ENCODE peak calls at places on chromosome 21, in five cellular contexts. Y, Q, X, T and A are unnamed samples. For H3K4me1, the result is how much of the 10 kb centered on the place peaks cover.

GRCh38 chr21:46551636-46552241 is 53.1 kb downstream of the S100B start:
- DNase-seq in Y (no peak), Q (peak), X (peak), T (no peak), A (no peak)

GRCh38 chr21:42572906-42573495 is 59.3 kb downstream of the SLC37A1 start:
- DNase-seq in Y (no peak), Q (peak), X (no peak), T (no peak), A (no peak)

GRCh38 chr21:25421327-25422028 is 185.8 kb downstream of the MRPL39 start:
- DNase-seq in Y (no peak), Q (no peak), X (no peak), T (peak), A (no peak)

GRCh38 chr21:26801524-26801923 is 43.7 kb downstream of the ADAMTS1 start:
- DNase-seq in Y (no peak), Q (no peak), X (no peak), T (no peak), A (no peak)

GRCh38 chr21:43766734-43767497 is 9.2 kb downstream of the CSTB start:
- DNase-seq in Y (no peak), Q (no peak), X (no peak), T (no peak), A (peak)

GRCh38 chr21:43287111-43287973 is 118.5 kb downstream of the CRYAA start:
- DNase-seq in Y (no peak), Q (no peak), X (no peak), T (no peak), A (no peak)

GRCh38 chr21:14120091-14120734 is 90.5 kb downstream of the LIPI start:
- DNase-seq in Y (peak), Q (no peak), X (no peak), T (peak), A (peak)

GRCh38 chr21:27545754-27546349 is 579.0 kb upstream of the ADAMTS5 start:
- DNase-seq in Y (no peak), Q (no peak), X (no peak), T (no peak), A (no peak)

GRCh38 chr21:40269239-40269638 is 402.0 kb downstream of the PCP4 start:
- DNase-seq in Y (no peak), Q (no peak), X (no peak), T (no peak), A (no peak)

GRCh38 chr21:42061195-42061865 is 9.8 kb upstream of the UMODL1 start:
- DNase-seq in Y (peak), Q (peak), X (no peak), T (no peak), A (no peak)

GRCh38 chr21:38591138-38591537 is 92.9 kb upstream of the ERG start:
- DNase-seq in Y (no peak), Q (no peak), X (no peak), T (no peak), A (no peak)

GRCh38 chr21:43754948-43755781 is 20.9 kb downstream of the CSTB start:
- DNase-seq in Y (peak), Q (no peak), X (no peak), T (no peak), A (no peak)

GRCh38 chr21:41316641-41317392 is at the start of gene FAM3B:
- DNase-seq in Y (no peak), Q (no peak), X (no peak), T (peak), A (peak)

GRCh38 chr21:27515676-27516075 is 548.8 kb upstream of the ADAMTS5 start:
- DNase-seq in Y (no peak), Q (no peak), X (no peak), T (no peak), A (no peak)

GRCh38 chr21:27532081-27532480 is 565.2 kb upstream of the ADAMTS5 start:
- DNase-seq in Y (no peak), Q (no peak), X (no peak), T (no peak), A (peak)

GRCh38 chr21:30518876-30519275 is 16.9 kb upstream of the KRTAP19-5 start:
- DNase-seq in Y (no peak), Q (no peak), X (no peak), T (no peak), A (no peak)

GRCh38 chr21:38756746-38757145 is 49.0 kb upstream of the ETS2 start:
- DNase-seq in Y (no peak), Q (no peak), X (no peak), T (no peak), A (no peak)

GRCh38 chr21:39033878-39034589 is 149.2 kb downstream of the PSMG1 start:
- DNase-seq in Y (no peak), Q (peak), X (peak), T (no peak), A (peak)

GRCh38 chr21:42439284-42440186 is 35.8 kb downstream of the UBASH3A start:
- DNase-seq in Y (no peak), Q (no peak), X (no peak), T (no peak), A (no peak)

GRCh38 chr21:46108827-46109226 is 10.9 kb downstream of the COL6A2 start:
- DNase-seq in Y (no peak), Q (peak), X (peak), T (no peak), A (no peak)

GRCh38 chr21:22764222-22764621 is 1766.0 kb downstream of the NCAM2 start:
- DNase-seq in Y (no peak), Q (no peak), X (no peak), T (no peak), A (no peak)

GRCh38 chr21:25464275-25464674 is 143.0 kb downstream of the MRPL39 start:
- DNase-seq in Y (no peak), Q (no peak), X (no peak), T (no peak), A (no peak)

GRCh38 chr21:42980959-42981523 is 6.7 kb downstream of the PKNOX1 start:
- DNase-seq in Y (no peak), Q (no peak), X (no peak), T (no peak), A (no peak)

GRCh38 chr21:32132911-32133310 is 145.9 kb downstream of the MIS18A start:
- DNase-seq in Y (no peak), Q (no peak), X (no peak), T (no peak), A (no peak)
- H3K4me1 ChIP-seq in Y (under half), Q (under half), X (under half), T (under half), A (under half)

GRCh38 chr21:34091032-34091431 is 17.7 kb downstream of the MRPS6 start:
- DNase-seq in Y (no peak), Q (no peak), X (no peak), T (no peak), A (no peak)

GRCh38 chr21:34086887-34087306 is 13.5 kb downstream of the MRPS6 start:
- DNase-seq in Y (no peak), Q (no peak), X (no peak), T (no peak), A (no peak)

GRCh38 chr21:34085129-34085528 is 11.8 kb downstream of the MRPS6 start:
- DNase-seq in Y (no peak), Q (no peak), X (no peak), T (peak), A (no peak)

GRCh38 chr21:34091607-34092006 is 18.2 kb downstream of the MRPS6 start:
- DNase-seq in Y (no peak), Q (no peak), X (no peak), T (peak), A (no peak)

DNA sequence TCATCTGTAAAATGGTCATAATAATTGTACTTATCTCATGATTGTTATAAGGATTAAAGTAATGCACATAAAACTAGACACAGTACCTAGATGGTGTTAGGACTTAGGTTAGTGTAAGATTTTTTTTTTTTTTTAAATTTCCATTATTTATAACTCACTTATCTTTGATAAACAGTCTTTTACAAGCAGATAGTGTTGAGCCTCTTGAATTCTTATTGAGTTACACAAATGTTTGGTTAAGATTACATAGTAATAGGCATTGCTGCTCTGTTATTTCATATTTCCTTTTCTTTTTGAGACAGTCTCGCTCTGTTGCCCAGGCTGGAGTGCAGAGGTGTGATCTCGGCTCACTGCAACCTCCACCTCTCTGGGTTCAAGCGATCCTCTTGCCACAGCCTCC is 15.4 kb downstream of the MRPS6 start:
- DNase-seq in Y (no peak), Q (no peak), X (no peak), T (no peak), A (no peak)
- H3K4me1 ChIP-seq in Y (under half), Q (under half), X (under half), T (half or more), A (under half)

DNA sequence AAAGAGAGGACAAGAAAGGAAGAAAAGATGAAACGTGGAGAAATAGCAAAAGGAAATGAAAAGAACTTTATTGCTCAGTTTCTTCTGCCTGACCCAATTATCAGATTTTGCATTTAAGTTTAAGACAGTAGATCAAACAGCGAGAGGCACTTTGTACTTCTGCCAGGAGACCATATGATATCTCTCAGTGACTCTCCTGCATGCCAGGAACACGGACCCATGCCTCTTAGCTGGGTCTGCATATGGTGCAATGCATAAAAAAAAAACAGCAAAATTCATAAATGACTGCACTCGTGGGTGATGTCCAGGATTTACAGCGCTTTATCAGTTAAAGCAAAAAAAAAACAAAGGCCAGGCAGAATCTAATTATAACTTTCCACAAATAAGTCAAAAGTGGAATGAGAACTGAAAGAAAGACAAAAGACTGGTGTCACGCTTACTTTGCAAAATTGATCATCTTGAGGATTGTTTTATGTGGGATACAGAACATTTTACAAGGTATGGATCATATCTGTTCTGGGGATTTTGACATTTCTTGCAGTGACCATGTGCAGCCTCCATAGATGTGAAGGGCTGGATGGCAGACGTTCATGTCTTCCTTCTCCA is 79.6 kb downstream of the RUNX1 start:
- DNase-seq in Y (no peak), Q (no peak), X (no peak), T (no peak), A (no peak)
- H3K4me1 ChIP-seq in Y (under half), Q (under half), X (under half), T (under half), A (under half)

DNA sequence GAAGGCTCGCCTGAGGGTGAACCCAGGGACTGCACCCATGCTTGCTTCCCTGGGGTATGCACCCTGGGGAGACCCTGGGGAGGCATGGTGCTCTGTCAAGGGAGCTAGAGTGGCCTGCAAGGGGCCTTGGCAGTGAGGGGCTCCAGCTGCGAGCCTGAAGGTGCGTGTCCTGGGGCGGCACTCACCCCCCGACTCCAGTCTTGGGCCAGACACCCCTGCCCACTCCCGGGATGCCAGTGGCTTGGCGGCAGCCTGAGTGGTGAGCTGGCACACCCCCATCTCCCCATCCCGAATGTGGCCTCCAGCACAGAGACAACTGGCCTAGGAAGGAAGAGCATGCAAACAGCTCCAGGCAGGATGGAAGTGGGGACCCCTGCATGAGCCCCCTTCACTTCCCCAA is 2.6 kb downstream of the SUMO3 start:
- DNase-seq in Y (no peak), Q (peak), X (no peak), T (no peak), A (no peak)
- H3K4me1 ChIP-seq in Y (under half), Q (under half), X (under half), T (under half), A (under half)